ENCODE peak calls at places on chromosome 1, in eight cellular contexts. M, U, X, N, K, B, W and F are unnamed samples.

GRCh38 chr1:223670458-223671159 is 5.1 kb upstream of the CAPN8 start:
- DNase-seq in M (no peak), U (peak; percentile 9), X (no peak), N (peak; percentile 86), K (no peak), B (peak; percentile 46), W (peak; percentile 20), F (peak; percentile 9)

GRCh38 chr1:48777219-48777895 is 666 bp upstream of the BEND5 start:
- DNase-seq in M (no peak), U (no peak), X (no peak), N (no peak), K (no peak), B (peak; percentile 50), W (no peak), F (no peak)

GRCh38 chr1:218521414-218522169 is 176.5 kb downstream of the TGFB2 start:
- DNase-seq in M (no peak), U (no peak), X (peak; percentile 19), N (no peak), K (peak; percentile 17), B (no peak), W (no peak), F (no peak)

GRCh38 chr1:46687095-46687659 is 15.5 kb downstream of the TEX38 start:
- DNase-seq in M (peak; percentile 85), U (no peak), X (no peak), N (no peak), K (no peak), B (no peak), W (peak; percentile 55), F (no peak)

GRCh38 chr1:205317311-205317917 is 4.1 kb downstream of the NUAK2 start:
- DNase-seq in M (peak; percentile 83), U (no peak), X (no peak), N (no peak), K (peak; percentile 63), B (peak; percentile 67), W (peak; percentile 43), F (no peak)

GRCh38 chr1:201535046-201535777 is 3.7 kb upstream of the NAV1 start:
- DNase-seq in M (no peak), U (no peak), X (no peak), N (peak; percentile 86), K (no peak), B (no peak), W (peak; percentile 66), F (peak; percentile 84)

GRCh38 chr1:112319371-112320034 is 76.5 kb upstream of the CTTNBP2NL start:
- DNase-seq in M (no peak), U (no peak), X (no peak), N (no peak), K (peak; percentile 85), B (no peak), W (no peak), F (no peak)

GRCh38 chr1:10622896-10623295 is 148.1 kb downstream of the PEX14 start:
- DNase-seq in M (no peak), U (no peak), X (no peak), N (no peak), K (no peak), B (no peak), W (no peak), F (no peak)

GRCh38 chr1:201585099-201585498 is 46.2 kb downstream of the NAV1 start:
- DNase-seq in M (no peak), U (peak; percentile 29), X (no peak), N (no peak), K (no peak), B (no peak), W (peak; percentile 67), F (peak; percentile 87)

GRCh38 chr1:224259986-224260385 is 70.0 kb downstream of the NVL start:
- DNase-seq in M (no peak), U (no peak), X (no peak), N (peak; percentile 25), K (no peak), B (no peak), W (peak; percentile 41), F (no peak)

GRCh38 chr1:197024460-197024859 is 42.6 kb downstream of the F13B start:
- DNase-seq in M (no peak), U (no peak), X (no peak), N (no peak), K (no peak), B (no peak), W (peak; percentile 39), F (no peak)

DNA sequence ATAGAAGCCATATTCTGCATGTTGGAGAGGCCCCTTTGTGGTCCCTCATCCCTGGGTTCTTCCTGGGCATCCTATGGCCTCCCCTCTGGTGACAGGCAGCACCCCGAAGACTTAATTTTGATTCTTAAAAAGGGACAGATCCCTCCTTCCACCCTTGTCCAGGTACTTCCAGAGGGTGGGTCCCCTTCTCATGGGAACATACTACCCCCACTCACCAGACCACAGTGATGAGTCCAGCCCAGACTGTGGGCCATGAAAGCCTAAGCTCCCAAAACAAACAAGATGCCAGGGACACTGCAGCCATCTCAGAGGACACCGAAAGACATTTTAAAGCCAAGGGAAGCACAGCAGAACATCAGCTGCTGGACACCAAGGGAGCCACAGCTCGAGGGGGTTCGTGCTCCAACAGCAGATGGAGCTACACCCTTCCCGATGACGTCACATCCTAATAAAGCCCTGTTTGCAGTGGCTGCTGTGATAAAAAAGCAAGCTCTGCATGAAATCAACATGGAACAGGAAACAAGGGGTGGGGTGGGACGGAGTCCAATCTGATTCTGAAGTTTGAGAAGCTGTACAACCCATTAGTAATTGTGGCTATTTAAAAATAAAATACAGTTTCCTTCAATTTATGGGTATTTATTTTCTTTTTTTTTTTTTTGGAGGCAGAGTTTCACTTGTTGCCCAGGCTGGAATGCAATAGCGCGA is 32.4 kb downstream of the GNB1 start:
- DNase-seq in M (peak; percentile 78), U (peak; percentile 86), X (peak; percentile 33), N (peak; percentile 96), K (peak; percentile 63), B (peak; percentile 89), W (peak; percentile 73), F (peak; percentile 92)
- H3K27ac ChIP-seq in M (no peak overlapping the region), U (peak overlapping the region; percentile 55), X (no peak overlapping the region), N (peak overlapping the region; percentile 26), K (peak overlapping the region; percentile 90), B (peak overlapping the region; percentile 89), W (peak overlapping the region; percentile 33), F (no peak overlapping the region)

DNA sequence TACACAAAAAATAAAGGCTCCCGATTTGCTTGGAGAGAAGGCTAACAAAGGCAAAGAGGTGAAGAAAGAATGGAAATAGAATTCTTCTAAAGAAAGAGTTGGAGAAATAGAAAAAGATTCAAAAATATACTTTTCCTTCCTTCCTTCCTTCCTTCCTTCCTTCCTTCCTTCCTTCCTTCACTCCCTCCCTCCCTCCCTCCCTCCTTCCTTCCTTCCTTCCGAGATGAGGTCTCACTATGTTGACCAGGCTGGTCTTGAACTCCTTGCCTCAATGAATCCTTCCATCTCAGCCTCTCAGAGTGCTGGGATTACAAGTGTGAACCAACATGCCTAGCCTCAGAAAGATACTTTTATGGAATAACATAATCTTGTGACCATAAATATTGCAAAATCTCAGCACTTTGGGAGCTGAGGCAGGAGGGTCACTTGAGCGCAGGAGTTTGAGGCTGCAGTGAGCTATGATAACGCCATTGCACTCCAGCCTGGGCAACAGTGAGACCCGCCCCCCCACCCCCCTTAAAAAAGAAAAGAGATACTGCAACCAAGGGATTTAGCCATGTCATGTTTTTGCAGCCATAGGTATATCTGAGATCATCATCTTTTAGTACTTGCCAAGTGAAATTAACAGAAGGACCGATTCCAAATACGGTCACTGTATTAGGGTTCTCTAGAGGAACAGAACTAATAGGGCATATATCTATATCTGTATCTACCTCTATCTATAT is 1.0 kb upstream of the HJV start:
- DNase-seq in M (no peak), U (no peak), X (no peak), N (no peak), K (no peak), B (no peak), W (no peak), F (no peak)
- H3K27ac ChIP-seq in M (no peak overlapping the region), U (no peak overlapping the region), X (no peak overlapping the region), N (no peak overlapping the region), K (no peak overlapping the region), B (no peak overlapping the region), W (no peak overlapping the region), F (no peak overlapping the region)

DNA sequence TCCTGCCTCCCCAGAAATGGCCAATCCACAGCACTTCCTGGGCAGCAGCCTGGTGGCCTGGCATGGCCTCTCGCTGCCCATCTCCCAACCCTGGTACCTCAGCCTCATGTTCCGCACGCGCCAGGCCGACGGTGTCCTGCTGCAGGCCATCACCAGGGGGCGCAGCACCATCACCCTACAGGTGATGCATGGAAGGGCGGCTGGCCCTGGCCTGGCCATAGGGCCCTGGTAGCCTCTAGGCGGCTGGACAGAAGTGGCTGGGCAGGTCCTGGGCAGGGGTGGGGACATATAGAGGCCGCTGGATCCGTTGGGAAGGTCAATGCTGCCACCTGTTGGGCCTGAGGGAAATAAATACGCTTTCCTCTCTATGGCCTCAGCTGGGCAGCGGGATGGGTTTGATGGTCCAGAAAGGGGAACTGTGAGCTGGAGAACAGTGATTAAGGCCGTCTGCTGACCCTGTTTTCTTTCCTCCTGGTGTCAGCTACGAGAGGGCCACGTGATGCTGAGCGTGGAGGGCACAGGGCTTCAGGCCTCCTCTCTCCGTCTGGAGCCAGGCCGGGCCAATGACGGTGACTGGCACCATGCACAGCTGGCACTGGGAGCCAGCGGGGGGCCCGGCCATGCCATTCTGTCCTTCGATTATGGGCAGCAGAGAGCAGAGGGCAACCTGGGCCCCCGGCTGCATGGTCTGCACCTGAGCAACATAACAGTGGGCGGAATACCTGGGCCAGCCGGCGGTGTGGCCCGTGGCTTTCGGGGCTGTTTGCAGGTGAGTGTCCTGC is 14.4 kb downstream of the CELSR2 start:
- DNase-seq in M (peak; percentile 94), U (peak; percentile 65), X (peak; percentile 78), N (peak; percentile 100), K (peak; percentile 86), B (peak; percentile 98), W (peak; percentile 46), F (peak; percentile 84)
- H3K27ac ChIP-seq in M (no peak overlapping the region), U (no peak overlapping the region), X (no peak overlapping the region), N (no peak overlapping the region), K (peak overlapping the region; percentile 92), B (peak overlapping the region; percentile 0), W (no peak overlapping the region), F (no peak overlapping the region)

GRCh38 chr1:153217744-153218416 is 496 bp downstream of the PRR9 start:
- DNase-seq in M (no peak), U (no peak), X (no peak), N (no peak), K (no peak), B (no peak), W (no peak), F (no peak)
- H3K27ac ChIP-seq in M (no peak overlapping the region), U (no peak overlapping the region), X (no peak overlapping the region), N (no peak overlapping the region), K (no peak overlapping the region), B (no peak overlapping the region), W (no peak overlapping the region), F (no peak overlapping the region)

GRCh38 chr1:90122679-90123340 is 127.9 kb downstream of the ZNF326 start:
- DNase-seq in M (no peak), U (no peak), X (no peak), N (no peak), K (no peak), B (no peak), W (no peak), F (no peak)

GRCh38 chr1:90132306-90132705 is 137.4 kb downstream of the ZNF326 start:
- DNase-seq in M (no peak), U (no peak), X (no peak), N (no peak), K (no peak), B (no peak), W (no peak), F (no peak)

GRCh38 chr1:90127288-90127953 is 132.5 kb downstream of the ZNF326 start:
- DNase-seq in M (no peak), U (no peak), X (no peak), N (no peak), K (no peak), B (no peak), W (no peak), F (no peak)

GRCh38 chr1:90126834-90127233 is 131.9 kb downstream of the ZNF326 start:
- DNase-seq in M (no peak), U (no peak), X (no peak), N (no peak), K (no peak), B (no peak), W (no peak), F (no peak)
- H3K27ac ChIP-seq in M (no peak overlapping the region), U (no peak overlapping the region), X (no peak overlapping the region), N (no peak overlapping the region), K (no peak overlapping the region), B (no peak overlapping the region), W (no peak overlapping the region), F (no peak overlapping the region)